ENCODE peak calls at places on chromosomes 5 and 9, in six cellular contexts. I, N, O, F, L and H are unnamed samples.

GRCh38 chr5:72185717-72186388 is 78.6 kb downstream of the MAP1B start:
- DNase-seq in N (no peak), F (no peak), O (no peak), I (no peak), L (no peak), H (no peak)

GRCh38 chr9:21104787-21105186 is 27.0 kb upstream of the IFNB1 start:
- DNase-seq in F (no peak), O (no peak), L (no peak), N (no peak), I (no peak), H (no peak)

GRCh38 chr5:174176511-174176910 is 131.0 kb downstream of the NSG2 start:
- DNase-seq in L (no peak), I (no peak), N (no peak), O (no peak), F (no peak), H (no peak)

GRCh38 chr9:95516736-95517558 is at the start of gene PTCH1:
- DNase-seq in L (no peak), N (no peak), O (peak), F (peak), I (no peak), H (no peak)

GRCh38 chr9:90801507-90802289 is at the start of gene SYK:
- DNase-seq in I (no peak), F (no peak), N (peak), O (no peak), L (peak), H (no peak)

GRCh38 chr5:33588654-33589372 is 148.0 kb downstream of the TARS1 start:
- DNase-seq in N (no peak), O (peak), L (no peak), F (no peak), I (peak), H (peak)

GRCh38 chr5:57696005-57696755 is 213.6 kb upstream of the ACTBL2 start:
- DNase-seq in I (no peak), F (no peak), N (no peak), L (no peak), O (no peak), H (no peak)

GRCh38 chr9:130845901-130846381 is 10.9 kb downstream of the ABL1 start:
- DNase-seq in N (no peak), O (peak), L (peak), I (no peak), F (no peak), H (no peak)

GRCh38 chr5:151892393-151892792 is 32.3 kb downstream of the GLRA1 start:
- DNase-seq in I (no peak), L (no peak), N (no peak), O (no peak), F (no peak), H (no peak)

GRCh38 chr9:122223435-122223834 is 5.3 kb downstream of the LHX6 start:
- DNase-seq in N (no peak), L (no peak), I (no peak), O (no peak), F (no peak), H (no peak)

GRCh38 chr9:77449177-77450092 is 198.7 kb downstream of the GNA14 start:
- DNase-seq in O (no peak), L (no peak), N (no peak), I (no peak), F (no peak), H (no peak)

GRCh38 chr5:159905496-159905895 is 10.8 kb upstream of the ADRA1B start:
- DNase-seq in I (no peak), F (no peak), L (no peak), O (peak), N (no peak), H (no peak)

GRCh38 chr9:101408374-101409078 is 9.9 kb downstream of the ZNF189 start:
- DNase-seq in N (no peak), I (no peak), O (peak), F (no peak), L (no peak), H (no peak)

GRCh38 chr5:74233571-74233970 is 407.0 kb downstream of the ENC1 start:
- DNase-seq in I (no peak), L (no peak), F (no peak), N (no peak), O (no peak), H (no peak)

GRCh38 chr5:56668996-56669395 is 146.4 kb upstream of the MAP3K1 start:
- DNase-seq in O (no peak), N (no peak), I (no peak), L (peak), F (no peak), H (no peak)

GRCh38 chr5:135341696-135342095 is 57.3 kb downstream of the MACROH2A1 start:
- DNase-seq in F (no peak), I (no peak), N (no peak), O (no peak), L (no peak), H (no peak)

GRCh38 chr5:150615141-150615699 is 25.2 kb upstream of the SYNPO start:
- DNase-seq in O (no peak), N (no peak), I (no peak), L (peak), F (no peak), H (no peak)

GRCh38 chr5:8840237-8840636 is 705.6 kb downstream of the SEMA5A start:
- DNase-seq in N (no peak), L (no peak), I (no peak), O (no peak), F (no peak), H (no peak)

GRCh38 chr5:92922231-92922967 is 658.6 kb downstream of the NR2F1-AS1 start:
- DNase-seq in L (no peak), O (no peak), N (no peak), F (no peak), I (no peak), H (no peak)